ENCODE peak calls at places on chromosomes 12 and 14, in six cellular contexts. E is epithelial cell of esophagus, U is fibroblast of villous mesenchyme, M is OCI-LY7, K is hepatocyte, X is neural progenitor cell. B is an unnamed sample.

GRCh38 chr14:104110491-104111209 is 25.1 kb downstream of the ASPG start:
- DNase-seq in K (no peak), M (no peak), X (no peak), E (no peak), U (no peak), B (no peak)

GRCh38 chr14:69313176-69313575 is 53.2 kb downstream of the GALNT16 start:
- DNase-seq in M (no peak), E (no peak), X (no peak), K (no peak), U (no peak), B (no peak)

GRCh38 chr12:85279449-85280137 is 427 bp upstream of the ALX1 start:
- DNase-seq in U (no peak), M (no peak), E (no peak), K (peak), X (peak), B (peak)

GRCh38 chr12:79897617-79898016 is 37.3 kb downstream of the PPP1R12A start:
- DNase-seq in X (no peak), K (no peak), M (no peak), E (peak), U (peak), B (peak)

GRCh38 chr14:55102141-55102547 is 26.9 kb upstream of the LGALS3 start:
- DNase-seq in M (peak), X (peak), E (peak), U (peak), K (peak), B (peak)

GRCh38 chr12:12927211-12928079 is 24.5 kb downstream of the GPRC5D start:
- DNase-seq in E (peak), M (no peak), X (no peak), U (peak), K (no peak), B (peak)

GRCh38 chr12:114314974-114315720 is 90.8 kb downstream of the TBX5 start:
- DNase-seq in M (no peak), U (no peak), X (no peak), K (no peak), E (no peak), B (no peak)

GRCh38 chr12:106089935-106090334 is 48.8 kb downstream of the NUAK1 start:
- DNase-seq in U (no peak), M (no peak), X (no peak), E (no peak), K (no peak), B (no peak)

GRCh38 chr12:52156310-52156709 is 35.5 kb downstream of the KRT80 start:
- DNase-seq in E (peak), X (no peak), M (no peak), K (no peak), U (no peak), B (no peak)

GRCh38 chr14:78848234-78848820 is 678.2 kb downstream of the NRXN3 start:
- DNase-seq in X (peak), K (peak), E (peak), U (peak), M (peak), B (peak)

GRCh38 chr12:22262309-22262708 is 72.2 kb downstream of the ST8SIA1 start:
- DNase-seq in M (no peak), X (peak), E (no peak), U (peak), K (no peak), B (no peak)

GRCh38 chr12:116299548-116300150 is 22.2 kb upstream of the MED13L start:
- DNase-seq in X (no peak), K (no peak), E (no peak), M (no peak), U (no peak), B (no peak)

GRCh38 chr12:45273717-45274271 is 57.9 kb downstream of the ANO6 start:
- DNase-seq in U (peak), X (no peak), M (no peak), E (peak), K (peak), B (peak)

GRCh38 chr14:46063872-46064271 is 587.7 kb downstream of the RPL10L start:
- DNase-seq in K (peak), X (peak), M (no peak), E (no peak), U (no peak), B (no peak)

DNA sequence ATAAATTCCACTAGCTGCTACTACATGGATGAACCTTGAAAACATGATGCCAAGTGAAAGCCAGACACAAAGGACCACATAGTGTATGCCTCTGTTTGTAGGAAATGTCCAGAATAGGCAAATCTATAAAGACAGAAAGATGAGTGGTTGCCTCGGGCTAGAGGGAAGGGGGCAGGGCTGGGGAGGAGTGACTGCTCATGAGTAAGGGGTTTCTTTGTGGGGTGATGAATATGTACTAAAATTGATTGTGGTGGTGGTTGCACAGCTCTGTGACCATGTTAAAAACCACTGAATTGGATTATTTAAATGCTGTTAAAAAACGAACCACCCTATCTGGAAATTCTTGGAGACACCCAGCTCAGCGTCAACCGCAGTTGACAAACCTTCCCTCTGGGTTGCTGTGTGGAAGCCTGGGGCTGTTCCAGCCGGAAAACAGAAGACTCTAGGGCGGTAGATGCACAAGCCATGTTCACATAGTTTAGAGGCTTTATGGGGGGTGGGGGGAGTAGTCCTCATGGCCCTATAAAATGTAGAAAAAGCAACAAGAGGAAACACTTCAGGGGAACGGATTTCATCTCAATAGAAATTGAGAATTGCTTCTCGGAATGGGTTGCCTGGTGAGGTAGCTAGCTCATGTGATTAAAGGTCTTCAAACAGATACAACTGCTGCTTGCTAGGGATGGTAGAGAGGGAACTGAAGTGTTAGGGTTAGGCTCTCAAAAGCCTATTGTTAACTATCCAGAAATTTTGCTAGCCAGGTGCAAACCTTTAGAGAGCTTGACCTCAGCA is 29.4 kb downstream of the RIN3 start:
- DNase-seq in E (no peak), M (no peak), X (no peak), K (no peak), U (no peak), B (no peak)
- H3K4me3 ChIP-seq in E (no peak), M (no peak), X (no peak), K (no peak), U (no peak), B (no peak)

GRCh38 chr12:93191956-93192355 is 185.8 kb upstream of the NUDT4 start:
- DNase-seq in K (no peak), M (no peak), U (no peak), E (no peak), X (no peak), B (peak)
- H3K4me3 ChIP-seq in K (no peak), M (no peak), U (no peak), E (no peak), X (no peak), B (no peak)

GRCh38 chr14:50534998-50535397 is 2.6 kb upstream of the MAP4K5 start:
- DNase-seq in U (no peak), X (no peak), K (no peak), M (no peak), E (no peak), B (no peak)

GRCh38 chr14:50531595-50532501 is 521 bp downstream of the MAP4K5 start:
- DNase-seq in E (peak), U (peak), X (peak), M (peak), K (peak), B (peak)

GRCh38 chr14:50533806-50534205 is 1.4 kb upstream of the MAP4K5 start:
- DNase-seq in K (no peak), X (no peak), E (no peak), U (no peak), M (no peak), B (no peak)

GRCh38 chr14:50532502-50533313 is at the start of gene MAP4K5:
- DNase-seq in K (peak), U (peak), M (peak), E (peak), X (peak), B (peak)

GRCh38 chr14:50533314-50533705 is 941 bp upstream of the MAP4K5 start:
- DNase-seq in X (no peak), K (no peak), M (peak), E (no peak), U (peak), B (no peak)
- H3K4me3 ChIP-seq in X (peak), K (peak), M (peak), E (peak), U (no peak), B (no peak)

DNA sequence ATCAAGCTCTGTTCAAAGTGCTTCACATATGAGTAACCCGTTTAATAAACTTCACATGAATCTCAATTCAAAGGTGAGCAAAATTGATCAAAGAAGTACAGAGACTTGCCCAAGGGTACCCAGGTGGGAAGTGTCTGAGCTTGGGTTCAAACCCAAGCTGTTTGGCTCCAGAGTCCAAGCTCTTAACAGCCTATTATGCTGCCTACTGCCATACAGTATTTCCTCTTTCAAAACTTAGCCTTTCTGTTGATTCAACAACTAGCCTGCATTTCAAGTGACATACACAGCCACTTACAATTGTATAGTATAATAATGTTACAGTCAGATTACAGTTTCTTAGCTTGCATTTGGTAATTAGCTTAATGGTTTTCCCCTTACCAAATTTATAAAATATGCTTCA is 29.7 kb downstream of the FRMD6 start:
- DNase-seq in E (no peak), X (no peak), M (no peak), U (no peak), K (no peak), B (no peak)
- H3K4me3 ChIP-seq in E (no peak), X (no peak), M (no peak), U (no peak), K (no peak), B (no peak)

GRCh38 chr12:111247083-111247783 is 121.7 kb downstream of the PHETA1 start:
- DNase-seq in K (no peak), X (no peak), U (no peak), M (no peak), E (no peak), B (no peak)

GRCh38 chr12:111250251-111250881 is 118.5 kb downstream of the PHETA1 start:
- DNase-seq in X (no peak), U (no peak), K (no peak), M (no peak), E (no peak), B (no peak)

GRCh38 chr12:111248981-111249380 is 119.9 kb downstream of the PHETA1 start:
- DNase-seq in X (no peak), U (no peak), M (no peak), K (no peak), E (peak), B (peak)

GRCh38 chr12:111246477-111247011 is 122.4 kb downstream of the PHETA1 start:
- DNase-seq in K (no peak), M (no peak), E (no peak), X (no peak), U (no peak), B (no peak)

GRCh38 chr12:111248221-111248620 is 120.7 kb downstream of the PHETA1 start:
- DNase-seq in U (no peak), K (no peak), M (no peak), E (peak), X (no peak), B (peak)
- H3K4me3 ChIP-seq in U (no peak), K (no peak), M (no peak), E (no peak), X (no peak), B (no peak)

GRCh38 chr14:48936881-48937280 is 649.3 kb downstream of the RPS29 start:
- DNase-seq in E (no peak), X (no peak), M (no peak), K (no peak), U (no peak), B (no peak)

GRCh38 chr14:48936352-48936751 is 649.8 kb downstream of the RPS29 start:
- DNase-seq in U (peak), E (peak), X (peak), K (peak), M (no peak), B (peak)

DNA sequence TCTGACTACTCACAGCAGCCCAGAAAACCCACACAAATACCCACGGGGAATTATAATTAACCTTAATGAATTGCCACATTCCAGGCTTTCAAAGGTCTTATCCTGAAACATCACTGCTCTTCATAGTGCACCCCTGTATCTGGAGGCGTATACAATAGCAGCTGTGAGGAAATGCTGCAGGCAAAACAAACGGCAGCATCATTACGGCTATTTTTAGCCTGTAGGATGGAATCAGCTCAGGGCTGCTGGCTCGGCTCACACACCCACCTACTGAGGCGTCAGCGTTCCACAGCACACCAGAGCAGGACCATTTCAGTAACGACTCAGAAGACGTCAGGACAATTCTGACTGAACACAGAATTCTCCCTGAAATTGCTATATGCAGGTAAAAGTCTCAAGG is 648.4 kb downstream of the RPS29 start:
- DNase-seq in X (peak), M (no peak), E (peak), K (peak), U (no peak), B (peak)
- H3K4me3 ChIP-seq in X (no peak), M (no peak), E (no peak), K (no peak), U (no peak), B (no peak)

GRCh38 chr12:77062846-77063461 is 2.4 kb downstream of the E2F7 start:
- DNase-seq in K (peak), U (peak), X (no peak), E (peak), M (no peak), B (peak)
- H3K4me3 ChIP-seq in K (no peak), U (peak), X (peak), E (no peak), M (peak), B (peak)

GRCh38 chr12:53224268-53224896 is 7.6 kb downstream of the RARG start:
- DNase-seq in K (peak), X (peak), U (no peak), E (peak), M (no peak), B (no peak)
- H3K4me3 ChIP-seq in K (no peak), X (no peak), U (no peak), E (peak), M (no peak), B (no peak)